ENCODE peak calls at places on chromosome 6, in four cellular contexts. K is neural crest cell, H is M059J, G is right atrium auricular region. T is an unnamed sample.

GRCh38 chr6:167342879-167343610 is 18.2 kb downstream of the TTLL2 start:
- DNase-seq in K (no peak), H (no peak), G (no peak), T (no peak)

GRCh38 chr6:48068326-48069191 is 42.4 kb downstream of the PTCHD4 start:
- DNase-seq in K (peak), H (peak), G (no peak), T (no peak)

GRCh38 chr6:158422629-158423238 is 110.5 kb downstream of the TULP4 start:
- DNase-seq in K (no peak), H (no peak), G (no peak), T (peak)

GRCh38 chr6:5481024-5481423 is 219.7 kb downstream of the FARS2 start:
- DNase-seq in K (no peak), H (no peak), G (no peak), T (no peak)

GRCh38 chr6:159701413-159701999 is 8.5 kb upstream of the SOD2 start:
- DNase-seq in K (no peak), H (peak), G (no peak), T (no peak)

GRCh38 chr6:16819752-16820151 is 58.5 kb upstream of the ATXN1 start:
- DNase-seq in K (no peak), H (peak), G (no peak), T (no peak)

GRCh38 chr6:107682721-107683120 is 141.4 kb downstream of the SCML4 start:
- DNase-seq in K (no peak), H (no peak), G (no peak), T (no peak)

GRCh38 chr6:141321486-141322347 is 811.0 kb upstream of the GJE1 start:
- DNase-seq in K (no peak), H (peak), G (no peak), T (no peak)

GRCh38 chr6:11613858-11614257 is 76.3 kb downstream of the TMEM170B start:
- DNase-seq in K (no peak), H (peak), G (no peak), T (no peak)

GRCh38 chr6:27650620-27651370 is 177.9 kb upstream of the ZNF184 start:
- DNase-seq in K (peak), H (peak), G (no peak), T (no peak)

GRCh38 chr6:33192671-33193602 is 670 bp upstream of the COL11A2 start:
- DNase-seq in K (peak), H (no peak), G (no peak), T (no peak)

GRCh38 chr6:165060636-165061190 is 248.7 kb downstream of the C6orf118 start:
- DNase-seq in K (no peak), H (peak), G (no peak), T (no peak)

GRCh38 chr6:106629859-106630163 is 433 bp downstream of the QRSL1 start:
- DNase-seq in K (no peak), H (no peak), G (no peak), T (no peak)

GRCh38 chr6:15914553-15914952 is 214.3 kb upstream of the MYLIP start:
- DNase-seq in K (no peak), H (no peak), G (no peak), T (no peak)

GRCh38 chr6:46688117-46688965 is 656 bp downstream of the TDRD6 start:
- DNase-seq in K (no peak), H (no peak), G (no peak), T (no peak)

GRCh38 chr6:12009904-12010634 is 2.0 kb upstream of the HIVEP1 start:
- DNase-seq in K (no peak), H (peak), G (no peak), T (no peak)

GRCh38 chr6:85403331-85404015 is 46.4 kb upstream of the NT5E start:
- DNase-seq in K (no peak), H (peak), G (no peak), T (no peak)

GRCh38 chr6:135474362-135474761 is 23.2 kb downstream of the AHI1 start:
- DNase-seq in K (no peak), H (no peak), G (no peak), T (no peak)

GRCh38 chr6:16473908-16474791 is 235.8 kb downstream of the GMPR start:
- DNase-seq in K (no peak), H (no peak), G (no peak), T (no peak)

GRCh38 chr6:34791842-34792604 is at the start of gene BLTP3A:
- DNase-seq in K (peak), H (peak), G (peak), T (peak)

GRCh38 chr6:2770171-2770570 is 5.0 kb downstream of the WRNIP1 start:
- DNase-seq in K (no peak), H (no peak), G (no peak), T (no peak)

GRCh38 chr6:34650823-34651222 is 45.7 kb downstream of the ILRUN start:
- DNase-seq in K (no peak), H (no peak), G (no peak), T (no peak)

GRCh38 chr6:34238507-34239239 is 2.0 kb downstream of the HMGA1 start:
- DNase-seq in K (no peak), H (no peak), G (no peak), T (peak)

GRCh38 chr6:129312865-129313264 is 397.1 kb downstream of the ARHGAP18 start:
- DNase-seq in K (no peak), H (peak), G (no peak), T (no peak)

GRCh38 chr6:94956910-94957309 is 620.4 kb upstream of the MANEA start:
- DNase-seq in K (no peak), H (no peak), G (no peak), T (no peak)

GRCh38 chr6:149933461-149933860 is 8.4 kb upstream of the ULBP2 start:
- DNase-seq in K (no peak), H (no peak), G (peak), T (no peak)

GRCh38 chr6:28490191-28490890 is 25.3 kb downstream of the GPX6 start:
- DNase-seq in K (no peak), H (no peak), G (no peak), T (peak)

GRCh38 chr6:106972500-106972899 is 2.0 kb downstream of the CD24 start:
- DNase-seq in K (peak), H (no peak), G (no peak), T (no peak)

GRCh38 chr6:40509716-40510260 is 77.4 kb downstream of the LRFN2 start:
- DNase-seq in K (no peak), H (no peak), G (no peak), T (no peak)

GRCh38 chr6:29651413-29652197 is 5.3 kb upstream of the MOG start:
- DNase-seq in K (no peak), H (peak), G (no peak), T (no peak)

T was measured in esophagus muscularis mucosa.